ENCODE peak calls at places on chromosomes 12 and 14, in six cellular contexts. E, J, X, V, M and B are unnamed samples.

GRCh38 chr12:125070661-125071390 is 5.6 kb downstream of the AACS start:
- DNase-seq in M (no peak), J (no peak), X (no peak), E (no peak), V (no peak), B (no peak)

GRCh38 chr12:49201595-49202295 is 12.9 kb upstream of the TUBA1A start:
- DNase-seq in J (peak), V (no peak), M (no peak), E (no peak), X (no peak), B (no peak)

GRCh38 chr12:31756977-31757420 is 28.2 kb upstream of the AMN1 start:
- DNase-seq in V (no peak), E (no peak), X (no peak), M (no peak), J (peak), B (no peak)

GRCh38 chr14:102277874-102278630 is 26.9 kb downstream of the MOK start:
- DNase-seq in E (no peak), V (no peak), X (no peak), J (no peak), M (no peak), B (no peak)

GRCh38 chr14:70140614-70141013 is 48.1 kb downstream of the SLC8A3 start:
- DNase-seq in V (no peak), E (no peak), X (no peak), J (no peak), M (no peak), B (no peak)

GRCh38 chr14:75631453-75631831 is 29.2 kb downstream of the ERG28 start:
- DNase-seq in M (no peak), J (no peak), V (no peak), E (no peak), X (no peak), B (no peak)

GRCh38 chr14:77104393-77104792 is 6.3 kb downstream of the CIPC start:
- DNase-seq in M (no peak), X (no peak), J (no peak), E (no peak), V (no peak), B (no peak)

GRCh38 chr14:55301722-55302121 is 30.5 kb downstream of the FBXO34 start:
- DNase-seq in M (no peak), X (no peak), E (no peak), V (peak), J (no peak), B (peak)

GRCh38 chr14:38238332-38238731 is 17.6 kb downstream of the CLEC14A start:
- DNase-seq in E (no peak), V (no peak), J (no peak), M (no peak), X (no peak), B (no peak)

GRCh38 chr12:84636801-84637285 is 275.8 kb downstream of the SLC6A15 start:
- DNase-seq in J (no peak), X (no peak), E (no peak), M (no peak), V (no peak), B (no peak)

GRCh38 chr14:25518347-25518746 is 468.4 kb upstream of the STXBP6 start:
- DNase-seq in E (no peak), M (no peak), J (no peak), X (no peak), V (no peak), B (no peak)

GRCh38 chr14:29442720-29443119 is 484.9 kb downstream of the PRKD1 start:
- DNase-seq in V (peak), E (no peak), M (no peak), J (peak), X (no peak), B (no peak)

GRCh38 chr14:75361751-75362433 is 65.9 kb upstream of the JDP2 start:
- DNase-seq in V (no peak), X (no peak), M (peak), J (no peak), E (no peak), B (peak)

GRCh38 chr14:61388173-61388975 is 67.0 kb downstream of the PRKCH start:
- DNase-seq in J (peak), M (no peak), X (no peak), V (peak), E (no peak), B (no peak)

GRCh38 chr12:125166046-125166445 is 100.8 kb downstream of the AACS start:
- DNase-seq in M (no peak), V (no peak), E (no peak), J (no peak), X (no peak), B (no peak)

GRCh38 chr12:62862259-62862881 is 72.6 kb downstream of the PPM1H start:
- DNase-seq in J (peak), M (no peak), E (no peak), V (peak), X (no peak), B (no peak)

GRCh38 chr14:66247662-66248061 is 238.5 kb upstream of the CCDC196 start:
- DNase-seq in M (no peak), X (no peak), J (no peak), E (no peak), V (no peak), B (no peak)

GRCh38 chr14:21924479-21924878 is 250.9 kb upstream of the OR4E1 start:
- DNase-seq in V (no peak), E (peak), M (no peak), J (no peak), X (no peak), B (no peak)

GRCh38 chr14:24440606-24441399 is 1.8 kb downstream of the SDR39U1 start:
- DNase-seq in V (no peak), E (no peak), J (no peak), X (no peak), M (no peak), B (no peak)

GRCh38 chr14:30227871-30228270 is 300.2 kb upstream of the PRKD1 start:
- DNase-seq in X (peak), M (peak), V (peak), J (peak), E (no peak), B (peak)

GRCh38 chr12:78316150-78316549 is 485.5 kb downstream of the NAV3 start:
- DNase-seq in M (no peak), J (no peak), E (no peak), X (no peak), V (no peak), B (no peak)

GRCh38 chr14:71487941-71488340 is 444.3 kb upstream of the RGS6 start:
- DNase-seq in E (no peak), V (no peak), J (no peak), X (no peak), M (no peak), B (no peak)

GRCh38 chr14:56512521-56512920 is 67.1 kb upstream of the TMEM260 start:
- DNase-seq in M (no peak), J (no peak), V (no peak), E (no peak), X (no peak), B (no peak)

GRCh38 chr12:132638541-132639408 is 20.2 kb downstream of the P2RX2 start:
- DNase-seq in E (peak), V (peak), X (peak), M (no peak), J (peak), B (no peak)

GRCh38 chr12:3820122-3820521 is 53.1 kb downstream of the PARP11 start:
- DNase-seq in J (peak), X (no peak), E (no peak), V (peak), M (no peak), B (no peak)

GRCh38 chr12:114579389-114579788 is 104.6 kb downstream of the TBX3 start:
- DNase-seq in M (no peak), X (no peak), V (no peak), J (no peak), E (no peak), B (no peak)

GRCh38 chr14:57390806-57391562 is 598 bp downstream of the NAA30 start:
- DNase-seq in E (peak), V (peak), X (no peak), J (peak), M (peak), B (peak)

GRCh38 chr12:74915718-74916117 is 293.9 kb downstream of the KCNC2 start:
- DNase-seq in V (no peak), E (no peak), X (no peak), J (no peak), M (no peak), B (no peak)

GRCh38 chr12:132152411-132152821 is 8.2 kb downstream of the NOC4L start:
- DNase-seq in M (peak), V (no peak), E (peak), X (no peak), J (no peak), B (no peak)

GRCh38 chr14:104130974-104131651 is 7.3 kb upstream of the KIF26A start:
- DNase-seq in J (peak), X (no peak), V (no peak), E (peak), M (peak), B (no peak)

GRCh38 chr12:54082402-54082892 is 28.8 kb downstream of the HOXC4 start:
- DNase-seq in V (no peak), J (no peak), X (no peak), M (no peak), E (peak), B (peak)

GRCh38 chr12:24153041-24153440 is 203.6 kb upstream of the SOX5 start:
- DNase-seq in M (no peak), E (no peak), X (no peak), V (no peak), J (no peak), B (no peak)

GRCh38 chr12:60266381-60266852 is 670.6 kb downstream of the SLC16A7 start:
- DNase-seq in X (no peak), J (peak), V (peak), M (no peak), E (no peak), B (no peak)

GRCh38 chr14:51828017-51828797 is 32.2 kb upstream of the GNG2 start:
- DNase-seq in X (no peak), M (peak), E (peak), V (peak), J (peak), B (no peak)

GRCh38 chr12:34607520-34608195 is 585.4 kb downstream of the ALG10 start:
- DNase-seq in X (no peak), E (no peak), M (no peak), J (no peak), V (no peak), B (no peak)